ENCODE peak calls at places on chromosome 6, in four cellular contexts. F is CD8-positive, alpha-beta T cell; I is neural progenitor cell; V is AG09309. J is an unnamed sample.

GRCh38 chr6:39791850-39792500 is at the start of gene DAAM2:
- DNase-seq in F (no peak), I (peak), V (no peak), J (no peak)

GRCh38 chr6:135383766-135384165 is 113.8 kb downstream of the AHI1 start:
- DNase-seq in F (no peak), I (no peak), V (no peak), J (no peak)

GRCh38 chr6:108941281-108941680 is 93.1 kb downstream of the ARMC2 start:
- DNase-seq in F (no peak), I (no peak), V (no peak), J (no peak)

GRCh38 chr6:14706378-14706929 is 539.4 kb upstream of the JARID2 start:
- DNase-seq in F (no peak), I (no peak), V (peak), J (no peak)

GRCh38 chr6:139060332-139060731 is 31.8 kb downstream of the ABRACL start:
- DNase-seq in F (no peak), I (no peak), V (peak), J (no peak)

GRCh38 chr6:45479834-45480696 is 102.3 kb upstream of the SUPT3H start:
- DNase-seq in F (no peak), I (peak), V (peak), J (no peak)

GRCh38 chr6:77666340-77666739 is 13.5 kb downstream of the MEI4 start:
- DNase-seq in F (no peak), I (no peak), V (no peak), J (no peak)

GRCh38 chr6:139821669-139822223 is 447.3 kb upstream of the CITED2 start:
- DNase-seq in F (no peak), I (no peak), V (no peak), J (no peak)

GRCh38 chr6:18090349-18090786 is 32.1 kb downstream of the NHLRC1 start:
- DNase-seq in F (no peak), I (no peak), V (no peak), J (no peak)

GRCh38 chr6:68637782-68638181 is 2.7 kb downstream of the ADGRB3 start:
- DNase-seq in F (no peak), I (no peak), V (no peak), J (no peak)

GRCh38 chr6:99905209-99906106 is 88.6 kb downstream of the MCHR2 start:
- DNase-seq in F (no peak), I (peak), V (peak), J (no peak)

GRCh38 chr6:72580281-72580940 is 41.5 kb upstream of the KCNQ5 start:
- DNase-seq in F (no peak), I (peak), V (peak), J (no peak)

GRCh38 chr6:31412506-31412905 is 9.1 kb downstream of the MICA start:
- DNase-seq in F (no peak), I (no peak), V (no peak), J (no peak)

GRCh38 chr6:38350882-38351281 is 288.8 kb downstream of the BTBD9 start:
- DNase-seq in F (no peak), I (peak), V (no peak), J (no peak)

GRCh38 chr6:11460001-11460668 is 77.4 kb upstream of the TMEM170B start:
- DNase-seq in F (no peak), I (no peak), V (no peak), J (no peak)
- TF ChIP-seq CTCF in F (no peak), I (no peak), V (no peak), J (no peak)

GRCh38 chr6:160692369-160692959 is 9.6 kb upstream of the PLG start:
- DNase-seq in F (no peak), I (no peak), V (no peak), J (no peak)
- TF ChIP-seq CTCF in F (no peak), I (peak), V (no peak), J (no peak)

GRCh38 chr6:11495565-11496145 is 41.9 kb upstream of the TMEM170B start:
- DNase-seq in F (no peak), I (no peak), V (no peak), J (no peak)

GRCh38 chr6:11492444-11493300 is 44.9 kb upstream of the TMEM170B start:
- DNase-seq in F (no peak), I (no peak), V (no peak), J (no peak)

GRCh38 chr6:11496152-11497060 is 41.1 kb upstream of the TMEM170B start:
- DNase-seq in F (peak), I (peak), V (peak), J (no peak)

GRCh38 chr6:11493979-11494378 is 43.6 kb upstream of the TMEM170B start:
- DNase-seq in F (no peak), I (no peak), V (no peak), J (no peak)

DNA sequence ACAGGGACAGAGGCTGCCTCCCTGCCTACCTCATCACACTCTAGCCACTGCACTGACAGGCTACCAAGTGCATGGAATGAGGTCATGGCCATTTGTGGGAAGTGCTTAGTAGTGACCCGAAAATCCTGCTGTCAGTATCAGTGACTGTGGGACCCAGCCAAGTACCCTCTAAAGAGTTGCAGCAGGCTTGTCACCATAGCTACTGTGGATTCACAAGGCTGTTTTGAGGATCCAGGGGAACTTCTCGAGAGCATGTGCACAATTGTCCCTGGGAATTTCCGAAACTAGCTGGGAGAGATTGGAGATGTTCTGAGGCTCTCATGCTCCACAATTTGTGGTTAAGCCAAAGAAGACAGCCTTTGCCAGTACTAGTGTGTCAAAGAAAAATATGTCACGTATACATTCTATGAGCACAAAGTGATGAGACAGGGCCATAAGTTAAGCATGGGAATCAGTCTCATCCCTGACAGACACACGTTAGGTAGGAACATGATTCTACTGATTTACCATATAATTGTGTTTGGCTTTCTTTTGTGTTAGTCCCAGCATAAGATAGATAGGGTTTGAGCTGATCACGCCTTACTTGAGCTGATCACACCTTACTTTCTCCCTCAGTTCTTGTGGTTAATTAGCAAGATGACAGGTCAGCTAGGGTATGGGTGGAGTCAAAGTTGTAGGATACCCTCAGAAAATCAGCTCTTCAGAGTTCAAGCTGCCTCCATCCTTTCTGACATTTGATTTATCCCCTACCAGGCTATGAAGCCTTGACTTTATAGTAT is 42.6 kb upstream of the TMEM170B start:
- DNase-seq in F (no peak), I (no peak), V (no peak), J (no peak)
- TF ChIP-seq CTCF in F (no peak), I (no peak), V (no peak), J (no peak)

DNA sequence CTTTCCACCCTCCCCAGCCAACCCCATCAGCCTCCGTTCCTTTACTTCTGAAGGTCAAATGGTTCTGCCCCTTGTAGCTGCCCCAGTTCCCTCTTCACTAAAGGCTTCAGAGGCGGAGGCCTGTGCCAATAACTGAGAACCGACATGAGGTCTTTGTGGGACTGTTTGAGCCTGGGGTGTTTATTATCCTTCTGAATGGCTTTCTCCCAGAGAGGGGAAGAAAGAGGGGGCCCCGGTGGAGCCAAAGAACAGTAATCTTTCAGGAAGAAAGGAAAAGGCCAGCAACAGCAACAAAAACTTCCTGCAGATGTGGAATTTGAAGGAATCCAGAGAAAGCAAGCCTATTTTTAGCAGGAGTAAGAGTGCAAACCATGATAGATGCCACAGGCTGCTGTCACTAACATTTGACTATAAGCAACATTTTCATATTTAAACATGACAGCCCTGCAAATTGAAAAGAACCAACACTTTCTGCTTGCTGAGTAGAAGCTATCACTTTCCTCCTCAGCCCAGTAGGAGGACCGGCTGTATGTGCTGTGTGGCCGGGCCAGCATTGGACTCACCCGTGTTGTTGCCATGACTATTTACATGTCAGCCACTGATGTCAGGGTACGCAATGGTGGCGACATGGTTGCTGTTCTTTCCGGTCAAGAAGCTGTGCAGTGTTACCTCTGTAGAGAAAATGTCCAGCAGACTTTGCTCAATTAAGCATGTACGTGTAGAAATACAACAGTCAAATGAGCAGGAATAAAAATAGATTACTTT is 121.3 kb downstream of the SOBP start:
- DNase-seq in F (no peak), I (peak), V (no peak), J (no peak)
- TF ChIP-seq CTCF in F (no peak), I (no peak), V (no peak), J (no peak)